ENCODE peak calls at places on chromosomes 3 and 15, in four cellular contexts. One of them, this sample, is unnamed.

GRCh38 chr3:190058486-190059241 is 62.0 kb downstream of the P3H2 start:
- DNase-seq in ELR: no peak
- DNase-seq in NCI-H1092: no peak
- DNase-seq in DMS 273 treated with DMSO at 0.1 percent for 48 hours: no peak
- DNase-seq in this sample: no peak

GRCh38 chr3:128665362-128666021 is 14.9 kb upstream of the RPN1 start:
- DNase-seq in ELR: peak; percentile 39
- DNase-seq in NCI-H1092: no peak
- DNase-seq in DMS 273 treated with DMSO at 0.1 percent for 48 hours: peak; percentile 17
- DNase-seq in this sample: no peak

GRCh38 chr3:119380697-119381096 is 82.7 kb downstream of the TMEM39A start:
- DNase-seq in ELR: peak; percentile 25
- DNase-seq in NCI-H1092: peak; percentile 37
- DNase-seq in DMS 273 treated with DMSO at 0.1 percent for 48 hours: no peak
- DNase-seq in this sample: peak; percentile 17

GRCh38 chr3:157064402-157064801 is 95.5 kb downstream of the CCNL1 start:
- DNase-seq in ELR: no peak
- DNase-seq in NCI-H1092: no peak
- DNase-seq in DMS 273 treated with DMSO at 0.1 percent for 48 hours: no peak
- DNase-seq in this sample: no peak

GRCh38 chr3:58074997-58075396 is 66.8 kb downstream of the FLNB start:
- DNase-seq in ELR: no peak
- DNase-seq in NCI-H1092: no peak
- DNase-seq in DMS 273 treated with DMSO at 0.1 percent for 48 hours: no peak
- DNase-seq in this sample: no peak

GRCh38 chr15:32844118-32844711 is 126.4 kb downstream of the GREM1 start:
- DNase-seq in ELR: peak; percentile 66
- DNase-seq in NCI-H1092: peak; percentile 7
- DNase-seq in DMS 273 treated with DMSO at 0.1 percent for 48 hours: no peak
- DNase-seq in this sample: peak; percentile 63

GRCh38 chr3:39408493-39409372 is 2.2 kb downstream of the RPSA start:
- DNase-seq in ELR: no peak
- DNase-seq in NCI-H1092: no peak
- DNase-seq in DMS 273 treated with DMSO at 0.1 percent for 48 hours: no peak
- DNase-seq in this sample: no peak

GRCh38 chr3:5095879-5096278 is 26.2 kb upstream of the ARL8B start:
- DNase-seq in ELR: no peak
- DNase-seq in NCI-H1092: no peak
- DNase-seq in DMS 273 treated with DMSO at 0.1 percent for 48 hours: no peak
- DNase-seq in this sample: peak; percentile 38

GRCh38 chr3:15064835-15065549 is at the start of gene MRPS25:
- DNase-seq in ELR: peak; percentile 93
- DNase-seq in NCI-H1092: peak; percentile 82
- DNase-seq in DMS 273 treated with DMSO at 0.1 percent for 48 hours: peak; percentile 57
- DNase-seq in this sample: peak; percentile 99

GRCh38 chr3:195999896-196000295 is 82.0 kb downstream of the TFRC start:
- DNase-seq in ELR: no peak
- DNase-seq in NCI-H1092: no peak
- DNase-seq in DMS 273 treated with DMSO at 0.1 percent for 48 hours: no peak
- DNase-seq in this sample: no peak

GRCh38 chr15:74977599-74977998 is 17.8 kb upstream of the SCAMP5 start:
- DNase-seq in ELR: peak; percentile 55
- DNase-seq in NCI-H1092: no peak
- DNase-seq in DMS 273 treated with DMSO at 0.1 percent for 48 hours: no peak
- DNase-seq in this sample: peak; percentile 64

GRCh38 chr15:52731004-52731403 is 51.8 kb upstream of the ATOSA start:
- DNase-seq in ELR: no peak
- DNase-seq in NCI-H1092: no peak
- DNase-seq in DMS 273 treated with DMSO at 0.1 percent for 48 hours: no peak
- DNase-seq in this sample: no peak

GRCh38 chr3:13473020-13473419 is 7.1 kb upstream of the HDAC11 start:
- DNase-seq in ELR: no peak
- DNase-seq in NCI-H1092: no peak
- DNase-seq in DMS 273 treated with DMSO at 0.1 percent for 48 hours: no peak
- DNase-seq in this sample: no peak

GRCh38 chr3:150603090-150603887 is at the start of gene SELENOT:
- DNase-seq in ELR: peak; percentile 94
- DNase-seq in NCI-H1092: peak; percentile 90
- DNase-seq in DMS 273 treated with DMSO at 0.1 percent for 48 hours: peak; percentile 97
- DNase-seq in this sample: peak; percentile 97

GRCh38 chr3:51709004-51709420 is 2.1 kb downstream of the GRM2 start:
- DNase-seq in ELR: no peak
- DNase-seq in NCI-H1092: no peak
- DNase-seq in DMS 273 treated with DMSO at 0.1 percent for 48 hours: no peak
- DNase-seq in this sample: no peak

GRCh38 chr3:73745429-73746247 is 120.9 kb upstream of the PDZRN3 start:
- DNase-seq in ELR: no peak
- DNase-seq in NCI-H1092: peak; percentile 31
- DNase-seq in DMS 273 treated with DMSO at 0.1 percent for 48 hours: no peak
- DNase-seq in this sample: peak; percentile 24

GRCh38 chr15:44296625-44297524 is 8.4 kb downstream of the GOLM2 start:
- DNase-seq in ELR: peak; percentile 72
- DNase-seq in NCI-H1092: no peak
- DNase-seq in DMS 273 treated with DMSO at 0.1 percent for 48 hours: peak; percentile 21
- DNase-seq in this sample: peak; percentile 71

GRCh38 chr3:192449036-192449435 is 278.3 kb downstream of the FGF12 start:
- DNase-seq in ELR: peak; percentile 24
- DNase-seq in NCI-H1092: peak; percentile 3
- DNase-seq in DMS 273 treated with DMSO at 0.1 percent for 48 hours: no peak
- DNase-seq in this sample: peak; percentile 16

This sample was measured in GM23248.